ENCODE peak calls at places on chromosome 11, in nine cellular contexts. I is mesenchymal stem cell, N is heart left ventricle, H is left lung, M is epithelial cell of prostate, G is A673, S is ascending aorta, A is PC-3, W is psoas muscle. J is an unnamed sample.

GRCh38 chr11:33417121-33417520 is 159.9 kb downstream of the HIPK3 start:
- DNase-seq in S (no peak), N (no peak), I (no peak), W (no peak), H (no peak), M (no peak), G (no peak), A (no peak), J (no peak)

GRCh38 chr11:73072935-73073481 is 69.1 kb downstream of the FCHSD2 start:
- DNase-seq in A (peak; percentile 81), H (no peak), I (peak; percentile 41), M (no peak), N (no peak), G (peak; percentile 19), W (no peak), S (no peak), J (peak; percentile 17)

GRCh38 chr11:30919389-30920172 is 333.4 kb upstream of the MPPED2 start:
- DNase-seq in N (no peak), G (no peak), W (no peak), H (no peak), A (no peak), M (no peak), I (peak; percentile 9), S (no peak), J (no peak)

GRCh38 chr11:47797633-47798032 is 30.5 kb upstream of the FNBP4 start:
- DNase-seq in S (no peak), W (no peak), H (no peak), I (peak; percentile 59), M (peak; percentile 48), N (no peak), A (peak; percentile 53), G (peak; percentile 28), J (peak; percentile 55)

GRCh38 chr11:88553204-88553603 is 215.7 kb upstream of the CTSC start:
- DNase-seq in A (no peak), S (no peak), G (no peak), I (peak; percentile 35), N (no peak), M (no peak), W (no peak), H (no peak), J (no peak)

GRCh38 chr11:79342236-79342635 is 98.6 kb downstream of the TENM4 start:
- DNase-seq in H (no peak), G (no peak), A (no peak), M (no peak), S (no peak), I (no peak), N (no peak), W (no peak), J (no peak)

GRCh38 chr11:20980736-20981135 is 311.4 kb downstream of the NELL1 start:
- DNase-seq in M (no peak), I (no peak), G (no peak), A (no peak), H (no peak), S (no peak), N (no peak), W (no peak), J (no peak)

GRCh38 chr11:120027546-120028180 is 110.2 kb downstream of the TRIM29 start:
- DNase-seq in N (no peak), H (no peak), S (no peak), W (no peak), I (no peak), M (no peak), G (no peak), A (no peak), J (no peak)

GRCh38 chr11:129574431-129574830 is 198.8 kb downstream of the BARX2 start:
- DNase-seq in M (no peak), W (no peak), N (no peak), S (no peak), G (no peak), I (no peak), H (no peak), A (no peak), J (no peak)

GRCh38 chr11:93236741-93237675 is 39.2 kb upstream of the SLC36A4 start:
- DNase-seq in M (no peak), W (no peak), S (no peak), N (no peak), A (peak; percentile 76), I (peak; percentile 51), H (no peak), G (peak; percentile 64), J (peak; percentile 8)

GRCh38 chr11:31355817-31356216 is 13.7 kb downstream of the DCDC1 start:
- DNase-seq in H (no peak), M (no peak), S (no peak), W (no peak), G (no peak), I (no peak), N (no peak), A (peak; percentile 24), J (peak; percentile 38)

GRCh38 chr11:128929991-128930390 is 12.7 kb downstream of the TP53AIP1 start:
- DNase-seq in W (no peak), N (no peak), M (no peak), A (no peak), H (no peak), S (no peak), I (no peak), G (peak; percentile 45), J (no peak)

GRCh38 chr11:17612221-17613188 is 65.4 kb downstream of the OTOG start:
- DNase-seq in N (no peak), G (no peak), S (no peak), M (no peak), I (no peak), A (no peak), H (peak; percentile 25), W (no peak), J (no peak)

GRCh38 chr11:108527382-108527781 is 29.2 kb upstream of the POGLUT3 start:
- DNase-seq in S (no peak), W (no peak), G (no peak), A (no peak), N (no peak), I (no peak), M (no peak), H (no peak), J (no peak)

GRCh38 chr11:35622070-35622469 is 3.8 kb downstream of the FJX1 start:
- DNase-seq in W (no peak), I (peak; percentile 49), H (no peak), A (peak; percentile 64), N (no peak), G (peak; percentile 82), M (peak; percentile 62), S (no peak), J (peak; percentile 86)

GRCh38 chr11:32418836-32419235 is 16.5 kb downstream of the WT1 start:
- DNase-seq in A (peak; percentile 4), S (no peak), I (no peak), W (no peak), N (no peak), G (no peak), H (no peak), M (no peak), J (no peak)

GRCh38 chr11:73281201-73281741 is 9.1 kb downstream of the P2RY6 start:
- DNase-seq in I (no peak), G (no peak), M (no peak), S (no peak), W (no peak), A (no peak), H (no peak), N (peak; percentile 60), J (no peak)

GRCh38 chr11:119093951-119094815 is 7.5 kb downstream of the DPAGT1 start:
- DNase-seq in A (peak; percentile 39), I (peak; percentile 64), M (no peak), H (no peak), W (peak; percentile 68), N (no peak), G (peak; percentile 51), S (no peak), J (peak; percentile 39)

GRCh38 chr11:11814614-11815452 is 26.9 kb upstream of the USP47 start:
- DNase-seq in A (no peak), W (no peak), N (no peak), M (no peak), I (no peak), H (no peak), G (no peak), S (no peak), J (no peak)

GRCh38 chr11:124285610-124286344 is 28.0 kb downstream of the OR8D1 start:
- DNase-seq in M (peak; percentile 27), S (no peak), I (peak; percentile 86), G (peak; percentile 80), A (peak; percentile 70), W (no peak), H (no peak), N (no peak), J (peak; percentile 70)

GRCh38 chr11:102269927-102270326 is 47.4 kb upstream of the BIRC3 start:
- DNase-seq in M (peak; percentile 87), I (no peak), A (peak; percentile 84), S (no peak), H (no peak), G (no peak), W (no peak), N (no peak), J (peak; percentile 95)

DNA sequence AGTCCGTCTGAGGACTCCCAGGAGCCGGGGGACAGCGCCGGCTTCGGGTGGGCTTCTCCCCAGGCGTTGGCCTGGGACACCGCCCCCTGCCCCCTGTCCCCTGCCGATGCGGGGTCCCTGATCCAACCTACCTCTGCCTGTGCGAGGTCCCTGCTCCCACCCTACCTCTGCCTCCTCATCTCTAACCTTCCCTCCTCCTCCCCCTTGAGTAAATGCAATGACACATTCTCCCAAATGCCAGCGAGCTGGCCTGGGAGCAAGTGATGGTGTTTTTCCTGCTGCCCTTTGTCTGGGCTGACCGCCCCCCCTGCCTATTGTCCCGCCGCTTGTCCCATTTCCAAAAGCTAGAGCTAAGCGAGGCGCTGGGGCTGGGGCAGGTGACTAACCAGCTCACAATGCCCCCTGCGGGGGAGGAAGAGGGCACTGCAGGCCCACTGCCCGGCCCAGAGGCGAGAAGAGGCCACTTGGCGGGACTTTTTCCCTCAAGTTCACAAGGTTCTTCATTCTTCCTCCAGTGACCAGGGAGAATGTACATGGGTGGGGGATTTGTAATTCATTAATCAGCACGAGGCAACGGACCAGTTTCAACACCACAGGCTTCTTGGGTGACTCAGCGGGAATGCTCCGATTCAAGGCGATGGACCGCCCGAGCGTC is 645 bp upstream of the CLCF1 start:
- DNase-seq in N (peak; percentile 74), G (peak; percentile 57), H (peak; percentile 92), A (peak; percentile 99), S (peak; percentile 74), W (peak; percentile 85), I (peak; percentile 96), M (peak; percentile 69), J (peak; percentile 97)
- H3K27ac ChIP-seq in N (peak overlapping the region; percentile 87), G (no peak overlapping the region), H (peak overlapping the region; percentile 89), A (peak overlapping the region; percentile 100), S (peak overlapping the region; percentile 97), W (peak overlapping the region; percentile 65), I (peak overlapping the region; percentile 99), M (peak overlapping the region; percentile 94), J (peak overlapping the region; percentile 95)

GRCh38 chr11:76379811-76380160 is 1.1 kb downstream of the THAP12 start:
- DNase-seq in W (no peak), M (no peak), H (no peak), I (no peak), A (no peak), S (no peak), N (no peak), G (no peak), J (no peak)
- H3K27ac ChIP-seq in W (peak overlapping the region; percentile 84), M (no peak overlapping the region), H (no peak overlapping the region), I (no peak overlapping the region), A (no peak overlapping the region), S (no peak overlapping the region), N (peak overlapping the region; percentile 92), G (peak overlapping the region; percentile 82), J (peak overlapping the region; percentile 63)

GRCh38 chr11:67407700-67408163 is 3.8 kb downstream of the TBC1D10C start:
- DNase-seq in I (no peak), S (no peak), H (no peak), M (no peak), W (no peak), G (no peak), A (no peak), N (no peak), J (no peak)
- H3K27ac ChIP-seq in I (no peak overlapping the region), S (no peak overlapping the region), H (peak overlapping the region; percentile 53), M (no peak overlapping the region), W (no peak overlapping the region), G (no peak overlapping the region), A (no peak overlapping the region), N (no peak overlapping the region), J (no peak overlapping the region)

GRCh38 chr11:9747229-9747628 is 83.4 kb downstream of the SWAP70 start:
- DNase-seq in M (no peak), H (no peak), N (no peak), G (no peak), A (no peak), W (no peak), I (no peak), S (no peak), J (no peak)
- H3K27ac ChIP-seq in M (no peak overlapping the region), H (peak overlapping the region; percentile 31), N (no peak overlapping the region), G (peak overlapping the region; percentile 69), A (no peak overlapping the region), W (no peak overlapping the region), I (no peak overlapping the region), S (no peak overlapping the region), J (no peak overlapping the region)